ENCODE peak calls at places on chromosome 1, in eight cellular contexts. Q is H9, O is omental fat pad, E is fibroblast of lung, B is pancreas, C is K562, Z is heart left ventricle, F is astrocyte of the cerebellum. V is an unnamed sample.
A peak's percentile ranks its signal among the peaks of the same experiment; 100 is the strongest.

GRCh38 chr1:27661412-27662075 is 10.4 kb downstream of the IFI6 start:
- DNase-seq in Q (no peak), O (no peak), E (no peak), B (no peak), C (no peak), Z (no peak), F (no peak), V (no peak)

GRCh38 chr1:236336084-236336483 is 54.3 kb upstream of the ERO1B start:
- DNase-seq in Q (no peak), O (no peak), E (no peak), B (no peak), C (no peak), Z (no peak), F (no peak), V (no peak)

GRCh38 chr1:197706593-197706992 is 68.7 kb downstream of the DENND1B start:
- DNase-seq in Q (no peak), O (no peak), E (no peak), B (no peak), C (no peak), Z (no peak), F (no peak), V (no peak)

GRCh38 chr1:101314244-101314643 is 77.4 kb downstream of the S1PR1 start:
- DNase-seq in Q (no peak), O (no peak), E (no peak), B (no peak), C (no peak), Z (no peak), F (no peak), V (peak; percentile 70)

GRCh38 chr1:210626341-210626740 is 297.6 kb downstream of the HHAT start:
- DNase-seq in Q (no peak), O (no peak), E (no peak), B (no peak), C (no peak), Z (no peak), F (no peak), V (no peak)

GRCh38 chr1:8329439-8329838 is 11.5 kb downstream of the SLC45A1 start:
- DNase-seq in Q (no peak), O (no peak), E (no peak), B (no peak), C (no peak), Z (no peak), F (no peak), V (no peak)

GRCh38 chr1:82880506-82880905 is 1079.8 kb downstream of the ADGRL2 start:
- DNase-seq in Q (no peak), O (no peak), E (no peak), B (no peak), C (no peak), Z (no peak), F (no peak), V (peak; percentile 23)

GRCh38 chr1:101436100-101436511 is 199.3 kb downstream of the S1PR1 start:
- DNase-seq in Q (no peak), O (no peak), E (no peak), B (no peak), C (no peak), Z (no peak), F (no peak), V (peak; percentile 7)

GRCh38 chr1:151703813-151704212 is 12.8 kb downstream of the CELF3 start:
- DNase-seq in Q (no peak), O (no peak), E (no peak), B (no peak), C (no peak), Z (no peak), F (no peak), V (no peak)

GRCh38 chr1:27979151-27979858 is 19.5 kb downstream of the XKR8 start:
- DNase-seq in Q (no peak), O (no peak), E (peak; percentile 88), B (no peak), C (peak; percentile 82), Z (no peak), F (peak; percentile 48), V (peak; percentile 66)

GRCh38 chr1:215421772-215422171 is 145.3 kb upstream of the KCTD3 start:
- DNase-seq in Q (no peak), O (no peak), E (no peak), B (no peak), C (no peak), Z (no peak), F (no peak), V (peak; percentile 33)

GRCh38 chr1:29837306-29837646 is 601.0 kb downstream of the PTPRU start:
- DNase-seq in Q (peak; percentile 24), O (no peak), E (no peak), B (no peak), C (no peak), Z (no peak), F (no peak), V (no peak)

GRCh38 chr1:226679853-226680516 is 59.1 kb downstream of the ITPKB start:
- DNase-seq in Q (peak; percentile 99), O (peak; percentile 79), E (peak; percentile 64), B (peak; percentile 86), C (peak; percentile 78), Z (peak; percentile 91), F (peak; percentile 76), V (no peak)

GRCh38 chr1:116763787-116764465 is 9.7 kb downstream of the CD2 start:
- DNase-seq in Q (peak; percentile 52), O (no peak), E (no peak), B (no peak), C (peak; percentile 82), Z (no peak), F (no peak), V (peak; percentile 47)

GRCh38 chr1:151399890-151400235 is 490 bp downstream of the PSMB4 start:
- DNase-seq in Q (no peak), O (no peak), E (peak; percentile 23), B (no peak), C (peak; percentile 32), Z (no peak), F (peak; percentile 6), V (peak; percentile 27)

GRCh38 chr1:43382027-43382771 is 7.4 kb downstream of the MED8 start:
- DNase-seq in Q (no peak), O (no peak), E (peak; percentile 46), B (no peak), C (no peak), Z (no peak), F (no peak), V (no peak)

GRCh38 chr1:199909137-199909536 is 118.4 kb upstream of the NR5A2 start:
- DNase-seq in Q (no peak), O (no peak), E (no peak), B (no peak), C (no peak), Z (no peak), F (no peak), V (peak; percentile 54)

GRCh38 chr1:46804926-46805325 is 6.1 kb downstream of the CYP4B1 start:
- DNase-seq in Q (no peak), O (no peak), E (no peak), B (no peak), C (no peak), Z (no peak), F (no peak), V (peak; percentile 75)

GRCh38 chr1:18230840-18231239 is 123.2 kb downstream of the IGSF21 start:
- DNase-seq in Q (no peak), O (no peak), E (no peak), B (no peak), C (no peak), Z (no peak), F (no peak), V (no peak)

GRCh38 chr1:162846256-162847212 is 14.4 kb downstream of the CCDC190 start:
- DNase-seq in Q (no peak), O (no peak), E (peak; percentile 42), B (no peak), C (no peak), Z (no peak), F (peak; percentile 89), V (peak; percentile 84)

GRCh38 chr1:187342495-187342894 is 513.7 kb downstream of the PLA2G4A start:
- DNase-seq in Q (no peak), O (no peak), E (peak; percentile 31), B (no peak), C (no peak), Z (no peak), F (no peak), V (no peak)

GRCh38 chr1:157628773-157629172 is 30.9 kb upstream of the FCRL4 start:
- DNase-seq in Q (no peak), O (no peak), E (no peak), B (no peak), C (no peak), Z (no peak), F (no peak), V (no peak)

GRCh38 chr1:118618618-118619340 is 369.4 kb downstream of the TBX15 start:
- DNase-seq in Q (no peak), O (no peak), E (no peak), B (no peak), C (no peak), Z (no peak), F (no peak), V (peak; percentile 6)

GRCh38 chr1:185053204-185053603 is 7.8 kb downstream of the RNF2 start:
- DNase-seq in Q (no peak), O (no peak), E (no peak), B (no peak), C (no peak), Z (no peak), F (no peak), V (no peak)
- TF ChIP-seq CTCF in Q (no peak), O (no peak), E (no peak), B (no peak), C (no peak), Z (no peak), F (no peak), V (no peak)

GRCh38 chr1:224182866-224183590 is at the start of gene DEGS1:
- DNase-seq in Q (peak; percentile 92), O (peak; percentile 48), E (peak; percentile 75), B (peak; percentile 79), C (peak; percentile 99), Z (peak; percentile 85), F (no peak), V (peak; percentile 94)

GRCh38 chr1:224181453-224181810 is 1.6 kb upstream of the DEGS1 start:
- DNase-seq in Q (no peak), O (no peak), E (no peak), B (no peak), C (no peak), Z (no peak), F (no peak), V (no peak)

GRCh38 chr1:224183591-224184312 is 712 bp downstream of the DEGS1 start:
- DNase-seq in Q (peak; percentile 60), O (no peak), E (peak; percentile 82), B (peak; percentile 45), C (peak; percentile 81), Z (peak; percentile 73), F (no peak), V (peak; percentile 80)

GRCh38 chr1:224180783-224181452 is 2.1 kb upstream of the DEGS1 start:
- DNase-seq in Q (no peak), O (no peak), E (no peak), B (no peak), C (no peak), Z (no peak), F (no peak), V (no peak)

GRCh38 chr1:224182057-224182865 is 779 bp upstream of the DEGS1 start:
- DNase-seq in Q (no peak), O (no peak), E (no peak), B (no peak), C (no peak), Z (no peak), F (no peak), V (peak; percentile 59)
- TF ChIP-seq CTCF in Q (no peak), O (no peak), E (no peak), B (no peak), C (no peak), Z (no peak), F (no peak), V (no peak)

GRCh38 chr1:26431979-26432695 is at the start of gene DHDDS:
- DNase-seq in Q (peak; percentile 98), O (peak; percentile 91), E (peak; percentile 98), B (peak; percentile 98), C (peak; percentile 100), Z (peak; percentile 98), F (peak; percentile 94), V (peak; percentile 97)
- TF ChIP-seq CTCF in Q (no peak), O (no peak), E (no peak), B (no peak), C (no peak), Z (no peak), F (no peak), V (no peak)

GRCh38 chr1:169794530-169795416 is at the start of gene METTL18:
- DNase-seq in Q (peak; percentile 95), O (peak; percentile 63), E (peak; percentile 98), B (peak; percentile 94), C (peak; percentile 95), Z (peak; percentile 93), F (peak; percentile 95), V (peak; percentile 98)
- TF ChIP-seq CTCF in Q (no peak), O (no peak), E (no peak), B (no peak), C (peak; percentile 9), Z (no peak), F (no peak), V (peak; percentile 53)